ENCODE peak calls at places on chromosomes 2 and 18, in eight cellular contexts. L is CD8-positive, alpha-beta T cell; V is uterus; S is mammary epithelial cell; X is substantia nigra; Y is H9; O is tibial nerve; A is breast epithelium. E is an unnamed sample.

GRCh38 chr2:234026111-234026510 is 24.4 kb upstream of the SPP2 start:
- DNase-seq in L (no peak), V (no peak), S (no peak), X (no peak), Y (no peak), O (no peak), A (no peak), E (no peak)

GRCh38 chr18:57959278-57959677 is 84.7 kb upstream of the NEDD4L start:
- DNase-seq in L (no peak), V (no peak), S (peak), X (no peak), Y (peak), O (no peak), A (peak), E (peak)

GRCh38 chr2:8488001-8488738 is 193.7 kb upstream of the ID2 start:
- DNase-seq in L (peak), V (no peak), S (no peak), X (peak), Y (no peak), O (no peak), A (no peak), E (no peak)

GRCh38 chr2:24106786-24107185 is 16.3 kb downstream of the PFN4 start:
- DNase-seq in L (no peak), V (no peak), S (no peak), X (no peak), Y (no peak), O (no peak), A (no peak), E (no peak)

GRCh38 chr18:22399949-22400348 is 17.8 kb downstream of the CTAGE1 start:
- DNase-seq in L (no peak), V (no peak), S (no peak), X (no peak), Y (no peak), O (no peak), A (no peak), E (no peak)

GRCh38 chr2:205139822-205140612 is 542.3 kb upstream of the NRP2 start:
- DNase-seq in L (no peak), V (peak), S (no peak), X (no peak), Y (peak), O (no peak), A (no peak), E (peak)

GRCh38 chr2:233813236-233814062 is 35.3 kb downstream of the MROH2A start:
- DNase-seq in L (no peak), V (no peak), S (no peak), X (no peak), Y (no peak), O (no peak), A (no peak), E (no peak)

GRCh38 chr2:68110102-68110501 is 47.3 kb upstream of the C1D start:
- DNase-seq in L (no peak), V (no peak), S (no peak), X (no peak), Y (no peak), O (no peak), A (no peak), E (no peak)

GRCh38 chr2:8754056-8754790 is 72.4 kb downstream of the ID2 start:
- DNase-seq in L (no peak), V (no peak), S (no peak), X (peak), Y (no peak), O (no peak), A (no peak), E (no peak)

GRCh38 chr2:228015741-228016140 is 144.3 kb downstream of the DAW1 start:
- DNase-seq in L (no peak), V (no peak), S (no peak), X (no peak), Y (no peak), O (no peak), A (no peak), E (no peak)

GRCh38 chr18:36377626-36378025 is 80.1 kb downstream of the FHOD3 start:
- DNase-seq in L (no peak), V (no peak), S (no peak), X (no peak), Y (no peak), O (no peak), A (no peak), E (no peak)

GRCh38 chr2:191901031-191901430 is 54.1 kb upstream of the CAVIN2 start:
- DNase-seq in L (no peak), V (no peak), S (no peak), X (no peak), Y (peak), O (no peak), A (no peak), E (no peak)

GRCh38 chr2:239380831-239381708 is 19.8 kb downstream of the HDAC4 start:
- DNase-seq in L (peak), V (no peak), S (no peak), X (peak), Y (no peak), O (no peak), A (no peak), E (peak)

GRCh38 chr2:134441153-134441863 is 187.4 kb downstream of the MGAT5 start:
- DNase-seq in L (no peak), V (no peak), S (no peak), X (no peak), Y (no peak), O (no peak), A (no peak), E (no peak)

GRCh38 chr2:38907743-38908562 is 18.3 kb downstream of the ARHGEF33 start:
- DNase-seq in L (no peak), V (no peak), S (peak), X (no peak), Y (no peak), O (no peak), A (no peak), E (no peak)

GRCh38 chr2:16664052-16664731 is 1.4 kb downstream of the CYRIA start:
- DNase-seq in L (no peak), V (peak), S (no peak), X (peak), Y (peak), O (no peak), A (no peak), E (peak)

GRCh38 chr2:159155791-159156190 is 130.7 kb downstream of the WDSUB1 start:
- DNase-seq in L (no peak), V (no peak), S (no peak), X (no peak), Y (no peak), O (no peak), A (no peak), E (no peak)

GRCh38 chr2:29165362-29166236 is 50.4 kb downstream of the CLIP4 start:
- DNase-seq in L (no peak), V (no peak), S (peak), X (no peak), Y (no peak), O (no peak), A (no peak), E (no peak)

DNA sequence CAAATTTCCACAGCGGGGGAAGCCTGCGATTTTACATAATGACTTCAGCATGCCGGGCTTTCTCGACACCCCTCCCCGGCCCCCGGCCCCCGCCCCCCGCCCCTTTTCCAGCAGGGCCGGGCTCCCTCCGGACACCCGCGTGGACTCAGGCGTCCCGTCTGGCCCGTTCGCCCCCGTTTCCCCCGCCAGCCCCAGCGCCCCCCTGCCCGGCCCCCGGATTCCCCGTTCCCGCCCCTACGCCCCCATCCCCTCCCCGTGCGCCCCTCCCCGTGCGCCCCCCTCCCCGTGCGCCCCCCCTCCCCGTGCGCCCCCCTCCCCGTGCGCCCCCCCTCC is 456 bp upstream of the NFATC1 start:
- DNase-seq in L (no peak), V (no peak), S (no peak), X (no peak), Y (no peak), O (no peak), A (no peak), E (peak)
- H3K27ac ChIP-seq in L (no peak), V (peak), S (no peak), X (no peak), Y (no peak), O (peak), A (peak), E (peak)

DNA sequence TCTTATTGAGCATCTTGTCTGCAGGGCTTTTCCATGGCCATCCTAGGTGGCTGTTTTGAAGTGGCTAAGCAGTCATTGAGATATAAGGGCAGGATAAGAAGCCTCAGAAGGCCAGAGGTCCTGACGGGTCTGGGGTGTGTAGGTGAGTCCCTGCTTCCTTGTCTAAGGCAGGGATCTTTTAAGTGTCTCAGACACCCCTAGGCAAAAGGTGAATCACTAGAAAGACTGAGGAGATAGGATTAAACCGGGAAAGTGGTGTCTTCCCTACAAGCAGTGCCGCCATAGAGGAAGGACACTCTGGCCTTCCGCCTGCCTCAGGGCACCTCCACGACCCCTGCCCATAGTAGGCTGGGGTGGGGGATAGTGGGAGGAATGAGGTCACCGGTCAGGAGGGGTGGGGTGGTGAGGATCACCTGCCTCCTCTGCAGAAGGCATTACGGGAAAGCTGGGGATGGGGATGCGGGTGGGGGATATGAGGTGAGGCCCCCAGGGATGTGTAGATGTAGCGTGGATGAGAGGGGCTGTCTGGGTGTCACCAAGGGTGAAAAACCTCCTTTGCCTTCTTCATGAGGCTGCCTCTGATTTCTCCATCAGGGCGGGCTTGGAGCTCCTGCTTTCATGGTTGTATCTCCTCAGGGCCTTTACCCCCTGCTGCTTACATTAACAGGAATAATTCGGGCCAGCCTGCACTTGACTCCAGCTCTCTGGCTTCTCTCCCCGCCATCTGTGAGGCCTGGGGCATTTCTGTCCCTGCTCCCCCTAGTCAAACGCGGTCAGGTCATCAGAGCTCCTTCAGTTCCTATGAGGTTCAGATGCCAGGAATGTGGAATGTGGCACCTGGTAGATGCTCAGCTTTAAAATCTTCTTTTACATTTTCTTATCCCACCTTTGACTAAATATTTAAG is 244.0 kb downstream of the DYSF start:
- DNase-seq in L (no peak), V (no peak), S (no peak), X (no peak), Y (no peak), O (no peak), A (peak), E (peak)
- H3K27ac ChIP-seq in L (no peak), V (no peak), S (no peak), X (no peak), Y (no peak), O (no peak), A (peak), E (no peak)

GRCh38 chr2:109702250-109702985 is 88.3 kb downstream of the SOWAHC start:
- DNase-seq in L (no peak), V (no peak), S (peak), X (no peak), Y (no peak), O (no peak), A (peak), E (peak)
- H3K27ac ChIP-seq in L (no peak), V (no peak), S (peak), X (no peak), Y (no peak), O (no peak), A (peak), E (no peak)

GRCh38 chr2:127792805-127793204 is 18.2 kb downstream of the WDR33 start:
- DNase-seq in L (no peak), V (no peak), S (no peak), X (no peak), Y (no peak), O (no peak), A (no peak), E (no peak)

GRCh38 chr2:127790694-127791529 is 20.1 kb downstream of the WDR33 start:
- DNase-seq in L (no peak), V (no peak), S (no peak), X (no peak), Y (no peak), O (no peak), A (no peak), E (no peak)

DNA sequence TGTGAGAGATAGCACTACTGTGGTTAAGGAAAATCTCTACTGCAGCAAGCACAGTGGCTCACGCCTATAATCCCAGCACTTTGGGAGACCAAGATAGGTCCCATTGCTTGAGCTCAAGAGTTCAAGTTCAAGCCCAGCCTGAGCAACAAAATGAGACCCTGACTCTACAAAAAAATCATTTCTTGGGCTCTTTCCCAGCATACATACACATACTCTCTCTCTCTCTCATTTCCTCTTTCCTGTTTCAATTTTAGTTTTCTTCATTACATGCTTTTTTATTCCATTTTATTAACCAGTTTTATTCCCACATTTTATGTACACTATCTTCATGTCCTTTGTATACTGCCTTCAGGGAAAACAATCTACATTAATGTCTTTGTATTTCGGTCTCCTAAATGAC is 14.6 kb downstream of the WDR33 start:
- DNase-seq in L (no peak), V (no peak), S (no peak), X (no peak), Y (no peak), O (no peak), A (no peak), E (no peak)
- H3K27ac ChIP-seq in L (no peak), V (no peak), S (no peak), X (no peak), Y (no peak), O (no peak), A (no peak), E (no peak)